ENCODE peak calls at places on chromosomes 6 and 20, in eight cellular contexts. Q, S, T, A, I, J, K and E are unnamed samples.
A peak's percentile ranks its signal among the peaks of the same experiment; 100 is the strongest.

GRCh38 chr6:11064836-11065235 is 20.7 kb upstream of the ELOVL2 start:
- DNase-seq in K (no peak), Q (no peak), T (no peak), J (no peak), S (no peak), I (no peak), A (no peak), E (no peak)

GRCh38 chr6:51901766-51902165 is 185.6 kb downstream of the PKHD1 start:
- DNase-seq in J (no peak), I (no peak), A (no peak), T (no peak), Q (no peak), S (no peak), K (no peak), E (no peak)

GRCh38 chr6:125950293-125950692 is 6.3 kb upstream of the HINT3 start:
- DNase-seq in S (peak; percentile 91), Q (no peak), I (no peak), A (no peak), K (no peak), J (peak; percentile 88), T (no peak), E (no peak)

GRCh38 chr20:22383156-22383555 is 201.2 kb downstream of the FOXA2 start:
- DNase-seq in A (no peak), J (no peak), T (no peak), K (no peak), S (no peak), I (no peak), Q (no peak), E (no peak)

GRCh38 chr6:156282087-156282486 is 495.1 kb upstream of the ARID1B start:
- DNase-seq in A (no peak), I (no peak), J (no peak), K (no peak), Q (no peak), T (no peak), S (no peak), E (no peak)

GRCh38 chr20:46695888-46696287 is 6.6 kb upstream of the TP53RK start:
- DNase-seq in S (no peak), I (no peak), Q (no peak), T (no peak), J (no peak), A (no peak), K (peak; percentile 7), E (peak; percentile 45)

GRCh38 chr6:27752038-27752885 is 159.9 kb downstream of the OR2B2 start:
- DNase-seq in T (peak; percentile 83), A (no peak), S (peak; percentile 78), Q (peak; percentile 82), K (peak; percentile 71), J (peak; percentile 66), I (peak; percentile 81), E (peak; percentile 88)

GRCh38 chr20:4189375-4189774 is 174.0 kb upstream of the RNF24 start:
- DNase-seq in A (no peak), Q (no peak), S (no peak), T (no peak), K (no peak), J (no peak), I (no peak), E (no peak)

GRCh38 chr6:30841644-30842504 is 42.4 kb upstream of the DDR1 start:
- DNase-seq in I (no peak), K (no peak), A (no peak), J (no peak), Q (no peak), S (no peak), T (no peak), E (no peak)

GRCh38 chr20:64234291-64234791 is 21.2 kb upstream of the PCMTD2 start:
- DNase-seq in J (no peak), A (no peak), I (no peak), K (no peak), Q (no peak), T (no peak), S (no peak), E (no peak)

GRCh38 chr6:13101409-13101808 is 226.9 kb downstream of the TBC1D7 start:
- DNase-seq in T (no peak), J (no peak), K (no peak), Q (no peak), S (no peak), I (no peak), A (no peak), E (no peak)

GRCh38 chr6:29014729-29015608 is 9.9 kb upstream of the ZNF311 start:
- DNase-seq in A (no peak), K (no peak), I (no peak), T (peak; percentile 2), S (no peak), Q (no peak), J (no peak), E (no peak)

GRCh38 chr20:61476956-61477355 is 224.9 kb downstream of the CDH4 start:
- DNase-seq in S (no peak), J (no peak), T (no peak), K (no peak), A (no peak), Q (no peak), I (no peak), E (no peak)

GRCh38 chr6:91045152-91045551 is 458.3 kb upstream of the MAP3K7 start:
- DNase-seq in S (no peak), Q (no peak), A (no peak), T (no peak), K (peak; percentile 56), J (no peak), I (peak; percentile 27), E (no peak)

GRCh38 chr6:70072540-70073179 is 206.3 kb downstream of the COL19A1 start:
- DNase-seq in Q (no peak), A (no peak), S (no peak), I (no peak), K (no peak), J (no peak), T (no peak), E (no peak)

GRCh38 chr20:13788167-13788834 is 3.5 kb downstream of the NDUFAF5 start:
- DNase-seq in I (peak; percentile 11), A (no peak), J (peak; percentile 77), Q (peak; percentile 67), K (peak; percentile 11), T (peak; percentile 62), S (peak; percentile 55), E (peak; percentile 70)

GRCh38 chr6:102028173-102028572 is 634.7 kb downstream of the GRIK2 start:
- DNase-seq in I (no peak), S (no peak), A (no peak), T (no peak), K (no peak), Q (no peak), J (no peak), E (no peak)

GRCh38 chr6:136067731-136068341 is 182.3 kb downstream of the MTFR2 start:
- DNase-seq in K (no peak), S (peak; percentile 64), A (no peak), J (no peak), I (no peak), Q (no peak), T (peak; percentile 32), E (peak; percentile 55)

GRCh38 chr6:158041370-158041769 is 59.7 kb downstream of the SYNJ2 start:
- DNase-seq in S (no peak), K (no peak), I (no peak), A (no peak), Q (no peak), T (peak; percentile 13), J (no peak), E (no peak)

GRCh38 chr6:69917834-69918233 is 51.5 kb downstream of the COL19A1 start:
- DNase-seq in T (peak; percentile 2), K (no peak), I (no peak), J (peak; percentile 88), S (no peak), Q (no peak), A (no peak), E (peak; percentile 81)

GRCh38 chr6:44000164-44000842 is 126.9 kb downstream of the MRPL14 start:
- DNase-seq in A (no peak), K (peak; percentile 48), I (peak; percentile 91), J (no peak), T (no peak), Q (peak; percentile 19), S (no peak), E (peak; percentile 33)

GRCh38 chr20:36779656-36780025 is 6.1 kb upstream of the DSN1 start:
- DNase-seq in A (no peak), J (no peak), K (no peak), Q (no peak), S (no peak), I (no peak), T (no peak), E (no peak)

GRCh38 chr20:63595416-63596127 is 21.5 kb upstream of the HELZ2 start:
- DNase-seq in I (no peak), T (no peak), J (no peak), A (no peak), K (no peak), Q (no peak), S (no peak), E (no peak)

GRCh38 chr6:170030284-170031095 is 260.4 kb downstream of the DLL1 start:
- DNase-seq in I (no peak), A (no peak), J (no peak), T (no peak), K (no peak), Q (no peak), S (no peak), E (no peak)

GRCh38 chr6:1082040-1082935 is 229.6 kb upstream of the FOXQ1 start:
- DNase-seq in A (no peak), Q (no peak), T (peak; percentile 16), S (no peak), K (no peak), I (no peak), J (peak; percentile 9), E (no peak)

GRCh38 chr6:46745973-46746372 is 760 bp upstream of the ANKRD66 start:
- DNase-seq in A (no peak), I (no peak), T (no peak), K (no peak), J (no peak), Q (no peak), S (no peak), E (no peak)

GRCh38 chr20:39630215-39630614 is 668.1 kb downstream of the DHX35 start:
- DNase-seq in K (peak; percentile 28), J (no peak), Q (no peak), S (no peak), T (no peak), I (no peak), A (no peak), E (no peak)

GRCh38 chr20:37864275-37864674 is 38.7 kb upstream of the VSTM2L start:
- DNase-seq in A (no peak), K (no peak), S (no peak), J (no peak), I (no peak), Q (no peak), T (no peak), E (no peak)

GRCh38 chr6:166498228-166498627 is 88.2 kb downstream of the RAMACL start:
- DNase-seq in K (no peak), I (no peak), A (no peak), S (no peak), T (no peak), Q (no peak), J (no peak), E (no peak)

GRCh38 chr20:41255655-41256054 is 61.9 kb downstream of the ZHX3 start:
- DNase-seq in S (no peak), T (no peak), I (no peak), A (no peak), Q (no peak), K (no peak), J (no peak), E (no peak)

GRCh38 chr6:144347933-144348332 is 62.8 kb downstream of the UTRN start:
- DNase-seq in I (no peak), S (no peak), K (no peak), J (no peak), A (no peak), Q (no peak), T (no peak), E (no peak)

GRCh38 chr6:16432075-16433032 is 194.0 kb downstream of the GMPR start:
- DNase-seq in K (no peak), S (no peak), A (no peak), Q (no peak), J (peak; percentile 66), I (no peak), T (no peak), E (peak; percentile 73)

GRCh38 chr6:151665329-151665728 is 142.2 kb upstream of the ESR1 start:
- DNase-seq in S (no peak), I (no peak), J (no peak), T (no peak), K (no peak), Q (no peak), A (no peak), E (no peak)

GRCh38 chr6:1378224-1379025 is 11.0 kb upstream of the FOXF2 start:
- DNase-seq in I (no peak), T (no peak), J (no peak), K (no peak), S (no peak), A (no peak), Q (no peak), E (no peak)